ENCODE peak calls at places on chromosomes 12 and 14, in eight cellular contexts. One of them, this sample, is unnamed.

GRCh38 chr14:60648169-60648933 is 926 bp downstream of the SIX1 start:
- DNase-seq in activated gamma-delta T cell: no peak
- DNase-seq in mesenchymal stem cell: no peak
- DNase-seq in KBM-7: peak; percentile 40
- DNase-seq in GM03348: peak; percentile 67
- DNase-seq in stimulated activated CD4-positive, alpha-beta T cell treated with anti-CD3 and anti-CD28 coated beads, Interleukin-1b, Interleukin-23, amount 100 ng/mL, for 1 hour: no peak
- DNase-seq in OCI-LY7: no peak
- DNase-seq in cardiac fibroblast: no peak
- DNase-seq in this sample: no peak

GRCh38 chr14:106652494-106652893 is 1126.1 kb downstream of the TMEM121 start:
- DNase-seq in cardiac fibroblast: no peak
- DNase-seq in stimulated activated CD4-positive, alpha-beta T cell treated with anti-CD3 and anti-CD28 coated beads, Interleukin-1b, Interleukin-23, amount 100 ng/mL, for 1 hour: no peak
- DNase-seq in GM03348: no peak
- DNase-seq in mesenchymal stem cell: no peak
- DNase-seq in OCI-LY7: no peak
- DNase-seq in activated gamma-delta T cell: no peak
- DNase-seq in KBM-7: no peak
- DNase-seq in this sample: no peak

GRCh38 chr14:36162267-36162666 is 14.3 kb downstream of the PTCSC3 start:
- DNase-seq in stimulated activated CD4-positive, alpha-beta T cell treated with anti-CD3 and anti-CD28 coated beads, Interleukin-1b, Interleukin-23, amount 100 ng/mL, for 1 hour: no peak
- DNase-seq in OCI-LY7: no peak
- DNase-seq in mesenchymal stem cell: no peak
- DNase-seq in KBM-7: no peak
- DNase-seq in cardiac fibroblast: no peak
- DNase-seq in GM03348: no peak
- DNase-seq in activated gamma-delta T cell: no peak
- DNase-seq in this sample: no peak

GRCh38 chr12:127393896-127394295 is 873.1 kb upstream of the TMEM132C start:
- DNase-seq in cardiac fibroblast: peak; percentile 3
- DNase-seq in mesenchymal stem cell: peak; percentile 42
- DNase-seq in OCI-LY7: no peak
- DNase-seq in stimulated activated CD4-positive, alpha-beta T cell treated with anti-CD3 and anti-CD28 coated beads, Interleukin-1b, Interleukin-23, amount 100 ng/mL, for 1 hour: no peak
- DNase-seq in KBM-7: no peak
- DNase-seq in activated gamma-delta T cell: no peak
- DNase-seq in GM03348: peak; percentile 67
- DNase-seq in this sample: peak; percentile 63

GRCh38 chr12:130714591-130715149 is 1.4 kb downstream of the RIMBP2 start:
- DNase-seq in GM03348: no peak
- DNase-seq in mesenchymal stem cell: no peak
- DNase-seq in activated gamma-delta T cell: no peak
- DNase-seq in KBM-7: no peak
- DNase-seq in stimulated activated CD4-positive, alpha-beta T cell treated with anti-CD3 and anti-CD28 coated beads, Interleukin-1b, Interleukin-23, amount 100 ng/mL, for 1 hour: no peak
- DNase-seq in OCI-LY7: no peak
- DNase-seq in cardiac fibroblast: no peak
- DNase-seq in this sample: no peak

GRCh38 chr14:55336161-55336560 is 64.9 kb downstream of the FBXO34 start:
- DNase-seq in stimulated activated CD4-positive, alpha-beta T cell treated with anti-CD3 and anti-CD28 coated beads, Interleukin-1b, Interleukin-23, amount 100 ng/mL, for 1 hour: no peak
- DNase-seq in GM03348: peak; percentile 23
- DNase-seq in OCI-LY7: no peak
- DNase-seq in mesenchymal stem cell: no peak
- DNase-seq in cardiac fibroblast: peak; percentile 45
- DNase-seq in activated gamma-delta T cell: no peak
- DNase-seq in KBM-7: no peak
- DNase-seq in this sample: no peak

GRCh38 chr14:64053694-64054669 is 201.2 kb downstream of the SYNE2 start:
- DNase-seq in mesenchymal stem cell: peak; percentile 52
- DNase-seq in KBM-7: no peak
- DNase-seq in cardiac fibroblast: no peak
- DNase-seq in GM03348: no peak
- DNase-seq in stimulated activated CD4-positive, alpha-beta T cell treated with anti-CD3 and anti-CD28 coated beads, Interleukin-1b, Interleukin-23, amount 100 ng/mL, for 1 hour: no peak
- DNase-seq in OCI-LY7: no peak
- DNase-seq in activated gamma-delta T cell: no peak
- DNase-seq in this sample: no peak

GRCh38 chr12:116406529-116406928 is 129.0 kb upstream of the MED13L start:
- DNase-seq in activated gamma-delta T cell: no peak
- DNase-seq in stimulated activated CD4-positive, alpha-beta T cell treated with anti-CD3 and anti-CD28 coated beads, Interleukin-1b, Interleukin-23, amount 100 ng/mL, for 1 hour: no peak
- DNase-seq in GM03348: peak; percentile 88
- DNase-seq in mesenchymal stem cell: peak; percentile 93
- DNase-seq in cardiac fibroblast: peak; percentile 88
- DNase-seq in KBM-7: peak; percentile 82
- DNase-seq in OCI-LY7: peak; percentile 4
- DNase-seq in this sample: peak; percentile 86

GRCh38 chr12:24728366-24728765 is 220.5 kb downstream of the BCAT1 start:
- DNase-seq in stimulated activated CD4-positive, alpha-beta T cell treated with anti-CD3 and anti-CD28 coated beads, Interleukin-1b, Interleukin-23, amount 100 ng/mL, for 1 hour: no peak
- DNase-seq in mesenchymal stem cell: peak; percentile 53
- DNase-seq in activated gamma-delta T cell: no peak
- DNase-seq in KBM-7: peak; percentile 7
- DNase-seq in GM03348: peak; percentile 16
- DNase-seq in OCI-LY7: peak; percentile 55
- DNase-seq in cardiac fibroblast: peak; percentile 62
- DNase-seq in this sample: peak; percentile 23

GRCh38 chr14:31887929-31888580 is 189.0 kb upstream of the ARHGAP5 start:
- DNase-seq in OCI-LY7: no peak
- DNase-seq in stimulated activated CD4-positive, alpha-beta T cell treated with anti-CD3 and anti-CD28 coated beads, Interleukin-1b, Interleukin-23, amount 100 ng/mL, for 1 hour: no peak
- DNase-seq in activated gamma-delta T cell: no peak
- DNase-seq in mesenchymal stem cell: no peak
- DNase-seq in GM03348: no peak
- DNase-seq in KBM-7: no peak
- DNase-seq in cardiac fibroblast: no peak
- DNase-seq in this sample: no peak

GRCh38 chr14:61385002-61385685 is 63.8 kb downstream of the PRKCH start:
- DNase-seq in stimulated activated CD4-positive, alpha-beta T cell treated with anti-CD3 and anti-CD28 coated beads, Interleukin-1b, Interleukin-23, amount 100 ng/mL, for 1 hour: no peak
- DNase-seq in cardiac fibroblast: no peak
- DNase-seq in activated gamma-delta T cell: no peak
- DNase-seq in KBM-7: peak; percentile 56
- DNase-seq in mesenchymal stem cell: no peak
- DNase-seq in OCI-LY7: no peak
- DNase-seq in GM03348: no peak
- DNase-seq in this sample: no peak

GRCh38 chr14:57816568-57817284 is 49.2 kb downstream of the SLC35F4 start:
- DNase-seq in cardiac fibroblast: no peak
- DNase-seq in GM03348: no peak
- DNase-seq in stimulated activated CD4-positive, alpha-beta T cell treated with anti-CD3 and anti-CD28 coated beads, Interleukin-1b, Interleukin-23, amount 100 ng/mL, for 1 hour: no peak
- DNase-seq in activated gamma-delta T cell: no peak
- DNase-seq in OCI-LY7: no peak
- DNase-seq in KBM-7: no peak
- DNase-seq in mesenchymal stem cell: no peak
- DNase-seq in this sample: peak; percentile 8

GRCh38 chr14:105528197-105528858 is 1.9 kb downstream of the TMEM121 start:
- DNase-seq in stimulated activated CD4-positive, alpha-beta T cell treated with anti-CD3 and anti-CD28 coated beads, Interleukin-1b, Interleukin-23, amount 100 ng/mL, for 1 hour: peak; percentile 71
- DNase-seq in OCI-LY7: peak; percentile 84
- DNase-seq in activated gamma-delta T cell: peak; percentile 66
- DNase-seq in KBM-7: peak; percentile 80
- DNase-seq in mesenchymal stem cell: peak; percentile 47
- DNase-seq in GM03348: peak; percentile 97
- DNase-seq in cardiac fibroblast: peak; percentile 78
- DNase-seq in this sample: peak; percentile 44

GRCh38 chr12:1093166-1093751 is 102.2 kb downstream of the ERC1 start:
- DNase-seq in cardiac fibroblast: peak; percentile 81
- DNase-seq in KBM-7: peak; percentile 84
- DNase-seq in mesenchymal stem cell: peak; percentile 72
- DNase-seq in OCI-LY7: peak; percentile 72
- DNase-seq in GM03348: peak; percentile 50
- DNase-seq in activated gamma-delta T cell: no peak
- DNase-seq in stimulated activated CD4-positive, alpha-beta T cell treated with anti-CD3 and anti-CD28 coated beads, Interleukin-1b, Interleukin-23, amount 100 ng/mL, for 1 hour: no peak
- DNase-seq in this sample: peak; percentile 32

GRCh38 chr14:81246561-81247270 is 26.0 kb upstream of the GTF2A1 start:
- DNase-seq in KBM-7: no peak
- DNase-seq in OCI-LY7: no peak
- DNase-seq in GM03348: peak; percentile 51
- DNase-seq in mesenchymal stem cell: no peak
- DNase-seq in stimulated activated CD4-positive, alpha-beta T cell treated with anti-CD3 and anti-CD28 coated beads, Interleukin-1b, Interleukin-23, amount 100 ng/mL, for 1 hour: no peak
- DNase-seq in cardiac fibroblast: no peak
- DNase-seq in activated gamma-delta T cell: no peak
- DNase-seq in this sample: peak; percentile 29

GRCh38 chr14:63781686-63782085 is 53.8 kb upstream of the SGPP1 start:
- DNase-seq in GM03348: no peak
- DNase-seq in cardiac fibroblast: no peak
- DNase-seq in stimulated activated CD4-positive, alpha-beta T cell treated with anti-CD3 and anti-CD28 coated beads, Interleukin-1b, Interleukin-23, amount 100 ng/mL, for 1 hour: no peak
- DNase-seq in activated gamma-delta T cell: no peak
- DNase-seq in KBM-7: no peak
- DNase-seq in OCI-LY7: no peak
- DNase-seq in mesenchymal stem cell: no peak
- DNase-seq in this sample: no peak

GRCh38 chr14:31380106-31380505 is 40.2 kb downstream of the HEATR5A start:
- DNase-seq in mesenchymal stem cell: peak; percentile 5
- DNase-seq in cardiac fibroblast: peak; percentile 40
- DNase-seq in OCI-LY7: no peak
- DNase-seq in KBM-7: no peak
- DNase-seq in activated gamma-delta T cell: no peak
- DNase-seq in GM03348: no peak
- DNase-seq in stimulated activated CD4-positive, alpha-beta T cell treated with anti-CD3 and anti-CD28 coated beads, Interleukin-1b, Interleukin-23, amount 100 ng/mL, for 1 hour: no peak
- DNase-seq in this sample: no peak

GRCh38 chr12:39372929-39373328 is 70.0 kb downstream of the KIF21A start:
- DNase-seq in OCI-LY7: no peak
- DNase-seq in cardiac fibroblast: no peak
- DNase-seq in activated gamma-delta T cell: no peak
- DNase-seq in mesenchymal stem cell: no peak
- DNase-seq in KBM-7: peak; percentile 74
- DNase-seq in GM03348: no peak
- DNase-seq in stimulated activated CD4-positive, alpha-beta T cell treated with anti-CD3 and anti-CD28 coated beads, Interleukin-1b, Interleukin-23, amount 100 ng/mL, for 1 hour: no peak
- DNase-seq in this sample: no peak

GRCh38 chr14:70098257-70098809 is 90.4 kb downstream of the SLC8A3 start:
- DNase-seq in cardiac fibroblast: peak; percentile 30
- DNase-seq in GM03348: no peak
- DNase-seq in mesenchymal stem cell: no peak
- DNase-seq in stimulated activated CD4-positive, alpha-beta T cell treated with anti-CD3 and anti-CD28 coated beads, Interleukin-1b, Interleukin-23, amount 100 ng/mL, for 1 hour: no peak
- DNase-seq in KBM-7: peak; percentile 6
- DNase-seq in OCI-LY7: no peak
- DNase-seq in activated gamma-delta T cell: no peak
- DNase-seq in this sample: peak; percentile 5

GRCh38 chr12:32305163-32305562 is 94.2 kb upstream of the FGD4 start:
- DNase-seq in GM03348: peak; percentile 62
- DNase-seq in cardiac fibroblast: peak; percentile 54
- DNase-seq in mesenchymal stem cell: no peak
- DNase-seq in activated gamma-delta T cell: no peak
- DNase-seq in OCI-LY7: peak; percentile 49
- DNase-seq in KBM-7: peak; percentile 36
- DNase-seq in stimulated activated CD4-positive, alpha-beta T cell treated with anti-CD3 and anti-CD28 coated beads, Interleukin-1b, Interleukin-23, amount 100 ng/mL, for 1 hour: no peak
- DNase-seq in this sample: peak; percentile 13

GRCh38 chr14:61752626-61753025 is 9.6 kb upstream of the SNAPC1 start:
- DNase-seq in KBM-7: peak; percentile 61
- DNase-seq in GM03348: peak; percentile 11
- DNase-seq in cardiac fibroblast: peak; percentile 51
- DNase-seq in activated gamma-delta T cell: no peak
- DNase-seq in stimulated activated CD4-positive, alpha-beta T cell treated with anti-CD3 and anti-CD28 coated beads, Interleukin-1b, Interleukin-23, amount 100 ng/mL, for 1 hour: no peak
- DNase-seq in OCI-LY7: peak; percentile 51
- DNase-seq in mesenchymal stem cell: peak; percentile 50
- DNase-seq in this sample: no peak

GRCh38 chr12:52783563-52784316 is 6.6 kb upstream of the KRT76 start:
- DNase-seq in stimulated activated CD4-positive, alpha-beta T cell treated with anti-CD3 and anti-CD28 coated beads, Interleukin-1b, Interleukin-23, amount 100 ng/mL, for 1 hour: no peak
- DNase-seq in mesenchymal stem cell: no peak
- DNase-seq in activated gamma-delta T cell: no peak
- DNase-seq in cardiac fibroblast: no peak
- DNase-seq in OCI-LY7: no peak
- DNase-seq in KBM-7: no peak
- DNase-seq in GM03348: no peak
- DNase-seq in this sample: no peak

GRCh38 chr12:46920503-46920902 is 94.7 kb upstream of the SLC38A4 start:
- DNase-seq in mesenchymal stem cell: no peak
- DNase-seq in stimulated activated CD4-positive, alpha-beta T cell treated with anti-CD3 and anti-CD28 coated beads, Interleukin-1b, Interleukin-23, amount 100 ng/mL, for 1 hour: no peak
- DNase-seq in GM03348: no peak
- DNase-seq in KBM-7: no peak
- DNase-seq in OCI-LY7: no peak
- DNase-seq in activated gamma-delta T cell: no peak
- DNase-seq in cardiac fibroblast: no peak
- DNase-seq in this sample: no peak